ENCODE peak calls at places on chromosomes 3 and 15, in nine cellular contexts. One of them, this sample, is unnamed.

GRCh38 chr15:28105224-28105791 is 6.2 kb upstream of the OCA2 start:
- DNase-seq in fibroblast of pulmonary artery: no peak
- DNase-seq in A549: no peak
- DNase-seq in heart right ventricle: no peak
- DNase-seq in dorsolateral prefrontal cortex: no peak
- DNase-seq in adrenal gland: no peak
- DNase-seq in AG04449: no peak
- DNase-seq in left ventricle myocardium inferior: no peak
- DNase-seq in AG10803: no peak
- DNase-seq in this sample: no peak

GRCh38 chr3:10274601-10275000 is 18.1 kb downstream of the GHRL start:
- DNase-seq in fibroblast of pulmonary artery: no peak
- DNase-seq in A549: no peak
- DNase-seq in heart right ventricle: no peak
- DNase-seq in dorsolateral prefrontal cortex: no peak
- DNase-seq in adrenal gland: no peak
- DNase-seq in AG04449: no peak
- DNase-seq in left ventricle myocardium inferior: no peak
- DNase-seq in AG10803: no peak
- DNase-seq in this sample: no peak

GRCh38 chr3:16104161-16104560 is 70.3 kb upstream of the GALNT15 start:
- DNase-seq in fibroblast of pulmonary artery: no peak
- DNase-seq in A549: no peak
- DNase-seq in heart right ventricle: no peak
- DNase-seq in dorsolateral prefrontal cortex: no peak
- DNase-seq in adrenal gland: no peak
- DNase-seq in AG04449: no peak
- DNase-seq in left ventricle myocardium inferior: no peak
- DNase-seq in AG10803: peak
- DNase-seq in this sample: no peak

GRCh38 chr3:180354214-180354613 is 247.7 kb upstream of the TTC14 start:
- DNase-seq in fibroblast of pulmonary artery: no peak
- DNase-seq in A549: no peak
- DNase-seq in heart right ventricle: no peak
- DNase-seq in dorsolateral prefrontal cortex: no peak
- DNase-seq in adrenal gland: no peak
- DNase-seq in AG04449: no peak
- DNase-seq in left ventricle myocardium inferior: no peak
- DNase-seq in AG10803: no peak
- DNase-seq in this sample: no peak

GRCh38 chr15:81893182-81893833 is 152.5 kb downstream of the MEX3B start:
- DNase-seq in fibroblast of pulmonary artery: no peak
- DNase-seq in A549: no peak
- DNase-seq in heart right ventricle: no peak
- DNase-seq in dorsolateral prefrontal cortex: no peak
- DNase-seq in adrenal gland: no peak
- DNase-seq in AG04449: no peak
- DNase-seq in left ventricle myocardium inferior: no peak
- DNase-seq in AG10803: peak
- DNase-seq in this sample: no peak

GRCh38 chr15:78536134-78536533 is 4.1 kb upstream of the PSMA4 start:
- DNase-seq in fibroblast of pulmonary artery: no peak
- DNase-seq in A549: no peak
- DNase-seq in heart right ventricle: no peak
- DNase-seq in dorsolateral prefrontal cortex: no peak
- DNase-seq in adrenal gland: no peak
- DNase-seq in AG04449: no peak
- DNase-seq in left ventricle myocardium inferior: no peak
- DNase-seq in AG10803: peak
- DNase-seq in this sample: peak

GRCh38 chr3:41418961-41419691 is 219.8 kb downstream of the CTNNB1 start:
- DNase-seq in fibroblast of pulmonary artery: peak
- DNase-seq in A549: peak
- DNase-seq in heart right ventricle: no peak
- DNase-seq in dorsolateral prefrontal cortex: no peak
- DNase-seq in adrenal gland: peak
- DNase-seq in AG04449: peak
- DNase-seq in left ventricle myocardium inferior: no peak
- DNase-seq in AG10803: peak
- DNase-seq in this sample: peak

GRCh38 chr3:117238805-117239204 is 529.2 kb downstream of the TUSC7 start:
- DNase-seq in fibroblast of pulmonary artery: no peak
- DNase-seq in A549: no peak
- DNase-seq in heart right ventricle: no peak
- DNase-seq in dorsolateral prefrontal cortex: no peak
- DNase-seq in adrenal gland: no peak
- DNase-seq in AG04449: no peak
- DNase-seq in left ventricle myocardium inferior: no peak
- DNase-seq in AG10803: no peak
- DNase-seq in this sample: no peak

GRCh38 chr3:69084326-69084667 is 440 bp upstream of the ARL6IP5 start:
- DNase-seq in fibroblast of pulmonary artery: peak
- DNase-seq in A549: peak
- DNase-seq in heart right ventricle: no peak
- DNase-seq in dorsolateral prefrontal cortex: no peak
- DNase-seq in adrenal gland: no peak
- DNase-seq in AG04449: no peak
- DNase-seq in left ventricle myocardium inferior: no peak
- DNase-seq in AG10803: peak
- DNase-seq in this sample: peak

GRCh38 chr15:52652984-52653383 is 26.2 kb downstream of the ATOSA start:
- DNase-seq in fibroblast of pulmonary artery: peak
- DNase-seq in A549: no peak
- DNase-seq in heart right ventricle: no peak
- DNase-seq in dorsolateral prefrontal cortex: no peak
- DNase-seq in adrenal gland: no peak
- DNase-seq in AG04449: peak
- DNase-seq in left ventricle myocardium inferior: no peak
- DNase-seq in AG10803: peak
- DNase-seq in this sample: peak

GRCh38 chr3:41297750-41298149 is 98.4 kb downstream of the CTNNB1 start:
- DNase-seq in fibroblast of pulmonary artery: no peak
- DNase-seq in A549: no peak
- DNase-seq in heart right ventricle: no peak
- DNase-seq in dorsolateral prefrontal cortex: no peak
- DNase-seq in adrenal gland: no peak
- DNase-seq in AG04449: no peak
- DNase-seq in left ventricle myocardium inferior: no peak
- DNase-seq in AG10803: no peak
- DNase-seq in this sample: no peak

GRCh38 chr3:188000361-188000861 is 153.5 kb upstream of the LPP start:
- DNase-seq in fibroblast of pulmonary artery: no peak
- DNase-seq in A549: no peak
- DNase-seq in heart right ventricle: no peak
- DNase-seq in dorsolateral prefrontal cortex: no peak
- DNase-seq in adrenal gland: no peak
- DNase-seq in AG04449: no peak
- DNase-seq in left ventricle myocardium inferior: no peak
- DNase-seq in AG10803: no peak
- DNase-seq in this sample: no peak

GRCh38 chr3:187997946-187998561 is 155.9 kb upstream of the LPP start:
- DNase-seq in fibroblast of pulmonary artery: no peak
- DNase-seq in A549: no peak
- DNase-seq in heart right ventricle: no peak
- DNase-seq in dorsolateral prefrontal cortex: no peak
- DNase-seq in adrenal gland: no peak
- DNase-seq in AG04449: no peak
- DNase-seq in left ventricle myocardium inferior: no peak
- DNase-seq in AG10803: no peak
- DNase-seq in this sample: no peak

GRCh38 chr3:187999821-188000220 is 154.1 kb upstream of the LPP start:
- DNase-seq in fibroblast of pulmonary artery: peak
- DNase-seq in A549: no peak
- DNase-seq in heart right ventricle: no peak
- DNase-seq in dorsolateral prefrontal cortex: no peak
- DNase-seq in adrenal gland: no peak
- DNase-seq in AG04449: no peak
- DNase-seq in left ventricle myocardium inferior: no peak
- DNase-seq in AG10803: no peak
- DNase-seq in this sample: no peak

GRCh38 chr3:187997490-187997889 is 156.5 kb upstream of the LPP start:
- DNase-seq in fibroblast of pulmonary artery: no peak
- DNase-seq in A549: no peak
- DNase-seq in heart right ventricle: no peak
- DNase-seq in dorsolateral prefrontal cortex: no peak
- DNase-seq in adrenal gland: no peak
- DNase-seq in AG04449: peak
- DNase-seq in left ventricle myocardium inferior: no peak
- DNase-seq in AG10803: peak
- DNase-seq in this sample: peak

DNA sequence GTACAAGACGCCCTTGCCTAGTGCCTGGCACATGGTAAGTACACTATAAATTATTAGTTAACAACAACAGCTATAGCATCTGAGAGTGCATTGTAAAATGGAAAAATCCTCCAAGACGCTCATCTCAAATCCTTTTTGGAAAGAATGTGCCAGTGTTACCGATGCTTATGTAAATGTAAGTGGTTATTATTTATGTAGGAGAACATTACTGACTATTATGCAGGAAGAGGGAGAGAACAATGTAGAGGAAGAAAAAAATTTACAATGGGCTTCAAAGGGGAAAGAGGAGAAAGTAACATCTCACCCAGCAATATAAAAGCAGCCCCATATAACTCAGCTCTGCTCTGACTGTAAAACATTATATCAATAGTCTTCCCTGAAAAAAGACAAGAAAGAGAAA is 155.3 kb upstream of the LPP start:
- DNase-seq in fibroblast of pulmonary artery: no peak
- DNase-seq in A549: no peak
- DNase-seq in heart right ventricle: no peak
- DNase-seq in dorsolateral prefrontal cortex: no peak
- DNase-seq in adrenal gland: no peak
- DNase-seq in AG04449: no peak
- DNase-seq in left ventricle myocardium inferior: no peak
- DNase-seq in AG10803: no peak
- DNase-seq in this sample: no peak
- H3K4me3 ChIP-seq in fibroblast of pulmonary artery: no peak
- H3K4me3 ChIP-seq in A549: no peak
- H3K4me3 ChIP-seq in heart right ventricle: no peak
- H3K4me3 ChIP-seq in dorsolateral prefrontal cortex: no peak
- H3K4me3 ChIP-seq in adrenal gland: no peak
- H3K4me3 ChIP-seq in AG04449: no peak
- H3K4me3 ChIP-seq in left ventricle myocardium inferior: no peak
- H3K4me3 ChIP-seq in AG10803: no peak
- H3K4me3 ChIP-seq in this sample: no peak

GRCh38 chr15:33623010-33623409 is 312.2 kb downstream of the RYR3 start:
- DNase-seq in fibroblast of pulmonary artery: no peak
- DNase-seq in A549: no peak
- DNase-seq in heart right ventricle: no peak
- DNase-seq in dorsolateral prefrontal cortex: no peak
- DNase-seq in adrenal gland: no peak
- DNase-seq in AG04449: no peak
- DNase-seq in left ventricle myocardium inferior: no peak
- DNase-seq in AG10803: no peak
- DNase-seq in this sample: no peak
- TF ChIP-seq CTCF in fibroblast of pulmonary artery: no peak
- TF ChIP-seq CTCF in A549: no peak
- TF ChIP-seq CTCF in heart right ventricle: no peak
- TF ChIP-seq CTCF in dorsolateral prefrontal cortex: no peak
- TF ChIP-seq CTCF in adrenal gland: no peak
- TF ChIP-seq CTCF in AG04449: no peak
- TF ChIP-seq CTCF in left ventricle myocardium inferior: no peak
- TF ChIP-seq CTCF in AG10803: no peak
- TF ChIP-seq CTCF in this sample: no peak

DNA sequence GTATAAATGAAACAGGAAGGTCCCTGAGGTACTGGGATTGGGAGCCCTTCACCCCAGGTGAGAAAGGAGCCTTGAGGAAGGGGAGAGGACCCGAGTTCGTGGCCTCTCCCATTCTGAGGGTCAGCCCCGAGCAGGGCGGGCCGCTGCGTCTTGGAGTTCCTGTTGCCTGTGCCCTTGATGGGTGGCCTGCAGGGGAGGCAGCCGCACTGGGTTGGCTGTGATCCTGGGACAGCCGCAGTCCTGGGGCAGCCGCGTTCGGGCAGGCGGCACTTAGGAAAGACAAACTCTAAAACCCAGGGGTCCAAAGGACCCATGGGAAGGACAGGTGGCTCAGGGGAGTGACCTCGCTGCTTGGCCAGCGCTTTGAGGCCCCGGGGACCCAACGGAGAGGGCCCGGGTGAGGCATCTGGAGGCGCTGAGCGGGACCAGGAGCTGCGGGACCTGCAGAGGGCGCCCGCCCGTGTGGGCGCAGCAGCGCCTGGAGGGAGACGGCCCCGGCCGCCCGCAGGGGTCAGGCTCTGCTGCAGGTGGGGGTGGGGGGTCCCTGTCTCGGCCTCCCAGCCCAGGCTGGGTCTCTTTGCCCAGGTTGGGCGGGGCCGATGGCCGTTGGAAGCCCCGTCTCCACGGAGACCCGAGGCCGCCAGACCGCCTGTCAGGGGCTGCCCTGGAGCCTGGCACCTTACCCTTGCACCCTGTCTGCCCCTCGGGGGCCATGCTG is 65.1 kb downstream of the HMCES start:
- DNase-seq in fibroblast of pulmonary artery: peak
- DNase-seq in A549: peak
- DNase-seq in heart right ventricle: peak
- DNase-seq in dorsolateral prefrontal cortex: no peak
- DNase-seq in adrenal gland: no peak
- DNase-seq in AG04449: no peak
- DNase-seq in left ventricle myocardium inferior: no peak
- DNase-seq in AG10803: peak
- DNase-seq in this sample: peak
- H3K4me3 ChIP-seq in fibroblast of pulmonary artery: peak
- H3K4me3 ChIP-seq in A549: peak
- H3K4me3 ChIP-seq in heart right ventricle: peak
- H3K4me3 ChIP-seq in dorsolateral prefrontal cortex: no peak
- H3K4me3 ChIP-seq in adrenal gland: no peak
- H3K4me3 ChIP-seq in AG04449: peak
- H3K4me3 ChIP-seq in left ventricle myocardium inferior: peak
- H3K4me3 ChIP-seq in AG10803: peak
- H3K4me3 ChIP-seq in this sample: peak

GRCh38 chr3:60140160-60140559 is 1090.3 kb upstream of the CFAP20DC start:
- DNase-seq in fibroblast of pulmonary artery: no peak
- DNase-seq in A549: no peak
- DNase-seq in heart right ventricle: no peak
- DNase-seq in dorsolateral prefrontal cortex: no peak
- DNase-seq in adrenal gland: no peak
- DNase-seq in AG04449: no peak
- DNase-seq in left ventricle myocardium inferior: no peak
- DNase-seq in AG10803: no peak
- DNase-seq in this sample: no peak

GRCh38 chr3:60133269-60133877 is 1083.5 kb upstream of the CFAP20DC start:
- DNase-seq in fibroblast of pulmonary artery: no peak
- DNase-seq in A549: no peak
- DNase-seq in heart right ventricle: no peak
- DNase-seq in dorsolateral prefrontal cortex: no peak
- DNase-seq in adrenal gland: no peak
- DNase-seq in AG04449: no peak
- DNase-seq in left ventricle myocardium inferior: no peak
- DNase-seq in AG10803: no peak
- DNase-seq in this sample: peak

GRCh38 chr3:60131607-60132006 is 1081.8 kb upstream of the CFAP20DC start:
- DNase-seq in fibroblast of pulmonary artery: no peak
- DNase-seq in A549: no peak
- DNase-seq in heart right ventricle: no peak
- DNase-seq in dorsolateral prefrontal cortex: no peak
- DNase-seq in adrenal gland: no peak
- DNase-seq in AG04449: no peak
- DNase-seq in left ventricle myocardium inferior: no peak
- DNase-seq in AG10803: no peak
- DNase-seq in this sample: no peak

GRCh38 chr3:60136606-60137005 is 1086.8 kb upstream of the CFAP20DC start:
- DNase-seq in fibroblast of pulmonary artery: no peak
- DNase-seq in A549: no peak
- DNase-seq in heart right ventricle: no peak
- DNase-seq in dorsolateral prefrontal cortex: no peak
- DNase-seq in adrenal gland: no peak
- DNase-seq in AG04449: no peak
- DNase-seq in left ventricle myocardium inferior: no peak
- DNase-seq in AG10803: no peak
- DNase-seq in this sample: no peak

GRCh38 chr3:60135474-60135873 is 1085.6 kb upstream of the CFAP20DC start:
- DNase-seq in fibroblast of pulmonary artery: no peak
- DNase-seq in A549: no peak
- DNase-seq in heart right ventricle: no peak
- DNase-seq in dorsolateral prefrontal cortex: no peak
- DNase-seq in adrenal gland: no peak
- DNase-seq in AG04449: no peak
- DNase-seq in left ventricle myocardium inferior: no peak
- DNase-seq in AG10803: no peak
- DNase-seq in this sample: no peak
- TF ChIP-seq CTCF in fibroblast of pulmonary artery: no peak
- TF ChIP-seq CTCF in A549: no peak
- TF ChIP-seq CTCF in heart right ventricle: no peak
- TF ChIP-seq CTCF in dorsolateral prefrontal cortex: no peak
- TF ChIP-seq CTCF in adrenal gland: no peak
- TF ChIP-seq CTCF in AG04449: no peak
- TF ChIP-seq CTCF in left ventricle myocardium inferior: no peak
- TF ChIP-seq CTCF in AG10803: no peak
- TF ChIP-seq CTCF in this sample: no peak

This sample was measured in epithelial cell of esophagus.